ENCODE peak calls at places on chromosomes 4 and X, in five cellular contexts. Y, A, R, I and D are unnamed samples.

GRCh38 chr4:4457803-4458550 is 71.1 kb downstream of the NSG1 start:
- DNase-seq in R (peak), Y (peak), A (no peak), I (no peak), D (no peak)

GRCh38 chr4:170025523-170026252 is 507 bp downstream of the MFAP3L start:
- DNase-seq in Y (no peak), I (peak), R (no peak), A (peak), D (no peak)

GRCh38 chr4:145686991-145687390 is 7.0 kb downstream of the C4orf51 start:
- DNase-seq in A (no peak), Y (no peak), I (no peak), R (no peak), D (no peak)

GRCh38 chr4:98794565-98795205 is 134.2 kb downstream of the EIF4E start:
- DNase-seq in A (no peak), I (no peak), R (no peak), Y (peak), D (no peak)

GRCh38 chrX:111779582-111779981 is 96.4 kb upstream of the TRPC5OS start:
- DNase-seq in R (no peak), A (no peak), Y (peak), I (peak), D (no peak)

GRCh38 chr4:11418610-11419009 is 10.1 kb downstream of the HS3ST1 start:
- DNase-seq in R (peak), I (peak), Y (no peak), A (no peak), D (no peak)

GRCh38 chr4:65521666-65522065 is 148.6 kb downstream of the EPHA5 start:
- DNase-seq in R (peak), A (no peak), I (no peak), Y (no peak), D (no peak)

GRCh38 chr4:8607603-8608481 is 15.3 kb downstream of the CPZ start:
- DNase-seq in A (no peak), R (peak), I (no peak), Y (no peak), D (no peak)

GRCh38 chr4:80781436-80781835 is 249.1 kb upstream of the BMP3 start:
- DNase-seq in A (no peak), Y (peak), R (no peak), I (no peak), D (no peak)

GRCh38 chr4:139761461-139761860 is 95.8 kb downstream of the MGST2 start:
- DNase-seq in Y (peak), A (no peak), I (peak), R (no peak), D (peak)

DNA sequence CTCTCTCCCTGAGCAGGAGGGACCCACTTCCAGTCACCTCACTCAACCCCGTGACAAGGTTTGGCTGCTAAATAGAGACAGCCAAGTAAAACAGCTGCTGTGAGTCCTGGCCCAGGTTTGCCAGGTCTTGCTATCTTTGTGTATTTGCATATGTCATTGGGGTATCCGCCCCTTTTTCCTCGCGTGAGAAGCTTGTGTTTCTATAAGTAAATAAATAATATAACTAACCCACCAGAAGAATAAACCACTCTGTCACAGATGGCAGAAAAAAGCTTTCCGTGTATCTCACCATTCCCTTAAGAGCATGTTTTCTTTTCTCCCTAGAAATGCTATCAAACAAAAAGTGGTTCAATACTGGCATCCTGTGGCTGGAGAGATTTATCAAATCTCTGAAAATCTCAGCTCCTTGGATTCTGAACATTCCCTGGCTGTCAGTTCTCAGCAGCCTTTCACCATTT is 66.8 kb downstream of the SLC7A11 start:
- DNase-seq in A (no peak), Y (no peak), I (no peak), R (peak), D (no peak)
- H3K4me3 ChIP-seq in A (no peak), Y (no peak), I (no peak), R (no peak), D (no peak)

GRCh38 chr4:185728886-185729285 is 83.1 kb downstream of the SORBS2 start:
- DNase-seq in A (peak), R (peak), I (no peak), Y (peak), D (no peak)

GRCh38 chr4:185734214-185734613 is 77.8 kb downstream of the SORBS2 start:
- DNase-seq in R (no peak), Y (no peak), A (peak), I (no peak), D (no peak)

GRCh38 chr4:185730387-185730786 is 81.6 kb downstream of the SORBS2 start:
- DNase-seq in I (peak), A (peak), R (no peak), Y (peak), D (no peak)

GRCh38 chr4:185729300-185729912 is 82.6 kb downstream of the SORBS2 start:
- DNase-seq in R (no peak), Y (no peak), A (peak), I (no peak), D (no peak)

GRCh38 chr4:185730849-185731608 is 81.0 kb downstream of the SORBS2 start:
- DNase-seq in A (peak), I (no peak), R (no peak), Y (peak), D (no peak)
- H3K4me3 ChIP-seq in A (no peak), I (no peak), R (no peak), Y (no peak), D (no peak)

DNA sequence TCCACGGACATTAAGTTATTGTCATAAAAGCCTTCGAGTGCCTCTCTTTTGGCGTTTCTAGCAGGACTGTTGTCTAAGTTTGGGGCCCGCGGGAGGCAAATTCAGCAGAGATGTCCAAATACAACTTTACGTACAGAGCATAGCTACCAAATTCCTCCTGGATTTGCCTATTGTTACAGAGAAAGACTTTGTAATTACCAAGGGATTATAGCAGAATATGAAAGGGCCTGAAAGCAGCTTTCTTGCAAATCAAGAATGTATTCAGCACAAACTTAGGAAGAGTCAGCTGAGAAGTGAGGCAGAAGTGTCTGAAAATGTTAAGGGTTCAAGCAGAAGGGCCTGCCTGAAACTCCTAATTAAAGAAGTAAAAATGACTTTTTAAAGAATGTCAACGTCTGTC is 1053.5 kb upstream of the TENM3 start:
- DNase-seq in Y (no peak), R (no peak), A (no peak), I (no peak), D (no peak)
- H3K4me3 ChIP-seq in Y (no peak), R (no peak), A (no peak), I (no peak), D (no peak)

GRCh38 chr4:41363384-41363981 is 106.8 kb downstream of the UCHL1 start:
- DNase-seq in R (peak), Y (peak), A (no peak), I (peak), D (peak)
- H3K4me3 ChIP-seq in R (no peak), Y (no peak), A (peak), I (peak), D (peak)

GRCh38 chr4:47193179-47193578 is 161.8 kb downstream of the GABRB1 start:
- DNase-seq in A (no peak), I (no peak), Y (no peak), R (no peak), D (no peak)

GRCh38 chr4:47203593-47203992 is 172.2 kb downstream of the GABRB1 start:
- DNase-seq in I (no peak), R (no peak), Y (no peak), A (no peak), D (no peak)

GRCh38 chr4:47195706-47196105 is 164.3 kb downstream of the GABRB1 start:
- DNase-seq in Y (peak), A (no peak), R (no peak), I (no peak), D (no peak)

DNA sequence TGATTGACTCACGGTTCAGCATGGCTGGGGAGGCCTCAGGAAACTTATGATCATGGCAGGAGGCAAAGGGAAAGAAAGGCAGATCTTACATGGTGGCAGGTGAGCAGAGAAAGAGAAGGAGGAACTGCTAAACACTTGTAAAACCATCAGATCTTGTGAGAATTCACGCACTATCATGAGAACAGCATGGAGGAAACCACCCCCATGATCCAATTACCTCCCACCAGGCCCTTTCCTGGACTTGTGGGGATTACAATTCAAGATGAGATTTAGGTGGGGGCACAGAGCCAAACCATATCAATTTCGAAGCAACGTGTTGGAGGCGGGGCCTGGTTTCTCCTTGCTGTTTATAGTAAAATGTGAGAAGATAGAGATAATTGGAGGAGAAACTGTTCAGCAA is 167.4 kb downstream of the GABRB1 start:
- DNase-seq in I (no peak), Y (no peak), R (no peak), A (no peak), D (no peak)
- H3K4me3 ChIP-seq in I (no peak), Y (no peak), R (no peak), A (no peak), D (no peak)

DNA sequence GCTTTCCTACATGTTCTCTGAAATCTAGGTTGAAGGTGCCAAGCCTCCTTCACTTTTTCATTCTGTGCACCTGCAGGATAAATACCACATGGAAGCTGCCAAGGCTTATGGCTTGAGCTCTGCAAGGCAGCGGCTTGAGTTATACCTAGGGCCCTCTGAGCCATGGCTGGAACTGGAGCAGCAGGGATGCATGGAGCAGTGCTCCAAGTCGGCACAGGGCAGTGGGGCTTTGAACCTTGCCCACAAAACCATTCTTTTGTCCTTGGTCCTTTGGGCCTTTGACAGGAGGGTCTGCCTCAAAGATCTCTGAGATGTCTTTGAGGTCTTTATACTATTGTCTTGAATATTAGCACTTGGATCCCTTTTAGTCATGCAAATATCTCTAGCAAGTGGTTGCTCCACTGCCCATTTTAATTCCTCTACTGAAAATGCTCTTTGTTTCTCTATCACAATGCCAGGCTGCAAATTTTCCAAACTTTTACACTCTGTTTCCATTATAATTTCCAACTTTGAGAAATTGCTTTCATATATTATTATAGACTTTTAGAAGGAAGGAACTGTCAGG is 536.2 kb upstream of the KLHL4 start:
- DNase-seq in R (no peak), A (no peak), I (no peak), Y (no peak), D (no peak)
- H3K4me3 ChIP-seq in R (no peak), A (no peak), I (no peak), Y (no peak), D (no peak)

DNA sequence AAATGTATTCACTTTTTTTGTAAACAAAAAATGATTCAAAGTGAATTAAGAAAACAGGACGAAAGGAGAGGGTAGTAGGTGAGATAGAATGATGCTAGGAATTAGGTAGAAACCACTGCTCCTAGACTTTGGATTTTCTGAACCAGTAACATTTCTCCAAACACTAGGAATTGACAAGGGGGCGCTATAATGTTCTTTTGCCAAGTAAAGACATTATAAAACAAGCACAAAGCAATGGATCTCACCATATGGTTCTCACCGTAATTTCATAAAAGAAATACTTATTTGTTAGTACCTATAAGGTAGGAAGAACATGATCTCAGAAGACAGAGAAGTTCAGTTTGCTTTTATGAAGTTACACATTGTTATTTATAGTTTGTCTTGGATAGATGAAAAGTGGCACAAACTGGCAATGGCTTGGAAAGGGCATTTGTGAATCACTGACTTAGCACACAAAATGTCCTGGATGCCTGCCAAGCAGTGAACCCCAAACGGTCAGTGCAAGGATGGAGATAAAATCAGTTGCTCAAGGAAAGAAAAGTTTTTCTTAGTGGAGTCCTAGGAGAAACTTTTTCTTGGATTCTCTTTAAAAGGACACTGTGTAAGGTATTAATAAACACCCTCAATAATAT is 8.1 kb upstream of the TBC1D1 start:
- DNase-seq in R (no peak), I (peak), Y (peak), A (peak), D (no peak)
- H3K4me3 ChIP-seq in R (no peak), I (no peak), Y (no peak), A (no peak), D (no peak)